ENCODE peak calls at places on chromosomes 4 and X, in four cellular contexts. One of them, this sample, is unnamed. For H3K4me1, the result is how much of the 10 kb centered on the place peaks cover.

GRCh38 chrX:11786862-11787261 is 28.8 kb downstream of the MSL3 start:
- DNase-seq in lower lobe of right lung: no peak
- DNase-seq in IMR-90: peak
- DNase-seq in spleen: no peak
- DNase-seq in this sample: no peak

GRCh38 chr4:183289688-183290087 is 30.4 kb downstream of the CLDN22 start:
- DNase-seq in IMR-90: no peak
- DNase-seq in lower lobe of right lung: no peak
- DNase-seq in spleen: no peak
- DNase-seq in this sample: no peak

GRCh38 chrX:107227780-107228485 is 21.5 kb downstream of the DNAAF6 start:
- DNase-seq in IMR-90: no peak
- DNase-seq in spleen: no peak
- DNase-seq in lower lobe of right lung: no peak
- DNase-seq in this sample: no peak

GRCh38 chr4:17597517-17597916 is 16.9 kb upstream of the MED28 start:
- DNase-seq in IMR-90: peak
- DNase-seq in spleen: no peak
- DNase-seq in lower lobe of right lung: no peak
- DNase-seq in this sample: no peak

GRCh38 chr4:62288803-62289541 is 1088.8 kb downstream of the ADGRL3 start:
- DNase-seq in IMR-90: no peak
- DNase-seq in lower lobe of right lung: no peak
- DNase-seq in spleen: no peak
- DNase-seq in this sample: no peak

GRCh38 chr4:26087108-26087507 is 173.1 kb downstream of the SMIM20 start:
- DNase-seq in IMR-90: peak
- DNase-seq in lower lobe of right lung: no peak
- DNase-seq in spleen: no peak
- DNase-seq in this sample: no peak

GRCh38 chrX:13386636-13387035 is 66.8 kb upstream of the ATXN3L start:
- DNase-seq in lower lobe of right lung: no peak
- DNase-seq in spleen: no peak
- DNase-seq in IMR-90: no peak
- DNase-seq in this sample: no peak

GRCh38 chrX:119655125-119655524 is 37.8 kb downstream of the SEPTIN6 start:
- DNase-seq in IMR-90: peak
- DNase-seq in spleen: no peak
- DNase-seq in lower lobe of right lung: no peak
- DNase-seq in this sample: no peak

GRCh38 chrX:131762802-131763234 is 218.9 kb downstream of the OR13H1 start:
- DNase-seq in lower lobe of right lung: no peak
- DNase-seq in spleen: no peak
- DNase-seq in IMR-90: peak
- DNase-seq in this sample: no peak

GRCh38 chrX:134749651-134750450 is 91.6 kb upstream of the PLAC1 start:
- DNase-seq in spleen: no peak
- DNase-seq in lower lobe of right lung: no peak
- DNase-seq in IMR-90: no peak
- DNase-seq in this sample: no peak

GRCh38 chr4:1081689-1082040 is 31.7 kb downstream of the RNF212 start:
- DNase-seq in spleen: no peak
- DNase-seq in lower lobe of right lung: no peak
- DNase-seq in IMR-90: peak
- DNase-seq in this sample: no peak

GRCh38 chr4:146401274-146401673 is 120.5 kb downstream of the SLC10A7 start:
- DNase-seq in spleen: no peak
- DNase-seq in IMR-90: no peak
- DNase-seq in lower lobe of right lung: no peak
- DNase-seq in this sample: no peak

GRCh38 chr4:136524039-136524438 is 1008.3 kb downstream of the PCDH18 start:
- DNase-seq in lower lobe of right lung: no peak
- DNase-seq in spleen: no peak
- DNase-seq in IMR-90: no peak
- DNase-seq in this sample: no peak

GRCh38 chr4:159026329-159026728 is 76.5 kb upstream of the RAPGEF2 start:
- DNase-seq in lower lobe of right lung: no peak
- DNase-seq in IMR-90: no peak
- DNase-seq in spleen: no peak
- DNase-seq in this sample: no peak

GRCh38 chr4:52670739-52671138 is 11.6 kb upstream of the USP46 start:
- DNase-seq in spleen: no peak
- DNase-seq in IMR-90: no peak
- DNase-seq in lower lobe of right lung: no peak
- DNase-seq in this sample: no peak

GRCh38 chr4:186723207-186724047 is at the start of gene FAT1:
- DNase-seq in IMR-90: peak
- DNase-seq in spleen: no peak
- DNase-seq in lower lobe of right lung: peak
- DNase-seq in this sample: peak

GRCh38 chr4:6668391-6668790 is 25.3 kb upstream of the S100P start:
- DNase-seq in spleen: peak
- DNase-seq in lower lobe of right lung: no peak
- DNase-seq in IMR-90: peak
- DNase-seq in this sample: no peak

GRCh38 chrX:44828008-44828605 is 15.7 kb upstream of the DUSP21 start:
- DNase-seq in IMR-90: peak
- DNase-seq in lower lobe of right lung: no peak
- DNase-seq in spleen: no peak
- DNase-seq in this sample: no peak

GRCh38 chrX:96140796-96141195 is 543.8 kb upstream of the DIAPH2 start:
- DNase-seq in IMR-90: no peak
- DNase-seq in lower lobe of right lung: no peak
- DNase-seq in spleen: no peak
- DNase-seq in this sample: no peak

GRCh38 chr4:149638073-149638472 is 177.6 kb downstream of the IQCM start:
- DNase-seq in lower lobe of right lung: no peak
- DNase-seq in spleen: no peak
- DNase-seq in IMR-90: peak
- DNase-seq in this sample: no peak

GRCh38 chrX:103685396-103685795 is 1.1 kb downstream of the MORF4L2 start:
- DNase-seq in spleen: no peak
- DNase-seq in lower lobe of right lung: no peak
- DNase-seq in IMR-90: no peak
- DNase-seq in this sample: no peak

GRCh38 chr4:155509619-155510018 is 132.9 kb upstream of the MAP9 start:
- DNase-seq in spleen: no peak
- DNase-seq in IMR-90: peak
- DNase-seq in lower lobe of right lung: no peak
- DNase-seq in this sample: no peak

GRCh38 chr4:14180983-14181601 is 553.6 kb upstream of the BOD1L1 start:
- DNase-seq in IMR-90: peak
- DNase-seq in lower lobe of right lung: no peak
- DNase-seq in spleen: no peak
- DNase-seq in this sample: no peak

GRCh38 chr4:37441231-37442061 is 196.9 kb downstream of the NWD2 start:
- DNase-seq in lower lobe of right lung: no peak
- DNase-seq in IMR-90: no peak
- DNase-seq in spleen: no peak
- DNase-seq in this sample: no peak

GRCh38 chr4:105060628-105061027 is 86.0 kb upstream of the TET2 start:
- DNase-seq in IMR-90: peak
- DNase-seq in lower lobe of right lung: no peak
- DNase-seq in spleen: no peak
- DNase-seq in this sample: no peak

GRCh38 chrX:13569479-13570244 is at the start of gene EGFL6:
- DNase-seq in lower lobe of right lung: no peak
- DNase-seq in IMR-90: no peak
- DNase-seq in spleen: peak
- DNase-seq in this sample: peak

GRCh38 chr4:1577818-1578217 is 106.3 kb downstream of the FAM53A start:
- DNase-seq in lower lobe of right lung: peak
- DNase-seq in IMR-90: no peak
- DNase-seq in spleen: peak
- DNase-seq in this sample: peak

GRCh38 chr4:86961605-86962295 is 26.9 kb downstream of the AFF1 start:
- DNase-seq in spleen: no peak
- DNase-seq in IMR-90: peak
- DNase-seq in lower lobe of right lung: no peak
- DNase-seq in this sample: no peak

GRCh38 chr4:107666134-107666533 is 53.9 kb downstream of the PAPSS1 start:
- DNase-seq in lower lobe of right lung: no peak
- DNase-seq in IMR-90: peak
- DNase-seq in spleen: no peak
- DNase-seq in this sample: no peak

GRCh38 chr4:124939908-124940307 is 227.4 kb upstream of the ANKRD50 start:
- DNase-seq in spleen: no peak
- DNase-seq in IMR-90: no peak
- DNase-seq in lower lobe of right lung: no peak
- DNase-seq in this sample: no peak

GRCh38 chr4:111952708-111953107 is 192.5 kb upstream of the FAM241A start:
- DNase-seq in IMR-90: no peak
- DNase-seq in spleen: no peak
- DNase-seq in lower lobe of right lung: no peak
- DNase-seq in this sample: no peak

GRCh38 chrX:112609631-112610030 is 70.1 kb downstream of the LHFPL1 start:
- DNase-seq in spleen: no peak
- DNase-seq in IMR-90: no peak
- DNase-seq in lower lobe of right lung: no peak
- DNase-seq in this sample: no peak

GRCh38 chr4:61149278-61149677 is 50.8 kb upstream of the ADGRL3 start:
- DNase-seq in spleen: no peak
- DNase-seq in lower lobe of right lung: no peak
- DNase-seq in IMR-90: peak
- DNase-seq in this sample: no peak

GRCh38 chrX:14529288-14529989 is at the start of gene GLRA2:
- DNase-seq in IMR-90: peak
- DNase-seq in lower lobe of right lung: no peak
- DNase-seq in spleen: no peak
- DNase-seq in this sample: no peak

GRCh38 chrX:41066391-41066790 is 18.9 kb upstream of the USP9X start:
- DNase-seq in lower lobe of right lung: no peak
- DNase-seq in spleen: no peak
- DNase-seq in IMR-90: no peak
- DNase-seq in this sample: no peak

GRCh38 chr4:156764145-156764544 is 207.5 kb downstream of the PDGFC start:
- DNase-seq in IMR-90: no peak
- DNase-seq in spleen: no peak
- DNase-seq in lower lobe of right lung: no peak
- DNase-seq in this sample: no peak

GRCh38 chr4:1371151-1371830 is 24.3 kb downstream of the UVSSA start:
- DNase-seq in lower lobe of right lung: peak
- DNase-seq in spleen: no peak
- DNase-seq in IMR-90: no peak
- DNase-seq in this sample: peak

GRCh38 chr4:108053281-108053701 is 63.6 kb downstream of the HADH start:
- DNase-seq in IMR-90: no peak
- DNase-seq in lower lobe of right lung: no peak
- DNase-seq in spleen: no peak
- DNase-seq in this sample: no peak

DNA sequence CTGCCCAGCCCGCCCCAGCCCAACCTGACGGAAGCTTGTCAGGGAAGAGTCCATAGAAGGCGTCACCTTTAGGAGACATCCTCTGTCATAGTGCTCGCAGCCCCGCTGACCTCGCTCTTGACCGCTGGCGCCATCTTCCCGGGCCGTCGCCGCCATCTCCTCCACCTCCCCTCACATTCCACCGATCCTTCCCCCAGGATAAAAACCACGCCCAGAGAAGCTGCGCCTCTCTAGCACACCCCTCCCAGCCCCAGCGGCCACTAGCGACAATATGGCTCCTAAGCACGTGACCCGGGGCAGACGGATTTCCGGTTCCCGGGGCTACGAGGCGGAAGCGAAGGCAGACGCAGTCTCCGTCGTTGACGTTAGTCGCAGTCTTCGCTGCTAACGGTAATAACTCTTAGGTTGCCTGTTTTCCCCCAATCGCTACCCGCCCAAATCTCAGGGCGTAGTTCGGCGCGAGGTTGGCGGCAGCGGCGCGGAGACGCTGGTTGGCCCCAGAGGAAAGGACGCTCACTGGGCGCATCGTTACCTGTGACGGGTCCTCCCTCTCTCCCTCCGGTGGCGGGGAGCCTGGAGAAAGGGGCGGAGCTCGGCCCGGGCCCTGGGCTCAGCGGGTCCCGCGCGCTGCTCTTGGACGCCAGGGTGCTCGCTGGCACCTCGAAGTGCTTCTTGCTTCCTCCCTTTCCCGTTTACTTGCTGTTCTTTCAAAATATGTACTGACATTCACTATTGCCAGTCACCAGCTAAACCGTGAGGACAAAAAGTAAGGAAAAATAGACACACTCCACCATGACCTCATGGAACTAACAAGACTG is at the start of the genes RCHY1 and THAP6:
- DNase-seq in spleen: peak
- DNase-seq in IMR-90: peak
- DNase-seq in lower lobe of right lung: peak
- DNase-seq in this sample: peak
- TF ChIP-seq CTCF in spleen: no peak
- TF ChIP-seq CTCF in IMR-90: no peak
- TF ChIP-seq CTCF in lower lobe of right lung: no peak
- TF ChIP-seq CTCF in this sample: no peak

DNA sequence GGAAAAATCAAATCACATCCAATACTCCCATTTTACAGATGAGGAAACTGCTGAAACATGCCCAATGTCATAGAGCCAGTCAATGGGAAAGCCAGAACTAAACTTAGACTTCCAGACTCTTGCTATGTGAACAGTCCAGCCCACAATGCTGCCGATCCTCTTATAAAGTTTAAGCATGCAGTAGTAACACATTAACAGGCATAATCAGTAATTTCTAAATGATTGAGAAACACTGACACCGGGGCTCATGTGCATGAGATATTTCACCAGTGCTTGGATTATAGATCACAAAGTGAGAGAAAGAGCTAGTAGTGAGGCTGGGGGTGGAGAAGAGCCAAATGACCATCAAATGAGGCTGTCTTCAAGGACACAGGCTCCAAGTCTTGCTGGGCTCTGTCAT is 2.5 kb downstream of the BDH2 start:
- DNase-seq in lower lobe of right lung: no peak
- DNase-seq in spleen: no peak
- DNase-seq in IMR-90: no peak
- DNase-seq in this sample: no peak
- H3K4me3 ChIP-seq in lower lobe of right lung: no peak
- H3K4me3 ChIP-seq in spleen: no peak
- H3K4me3 ChIP-seq in IMR-90: no peak
- H3K4me3 ChIP-seq in this sample: peak

GRCh38 chr4:15655223-15656037 is at the start of gene FBXL5:
- DNase-seq in spleen: peak
- DNase-seq in lower lobe of right lung: peak
- DNase-seq in IMR-90: peak
- DNase-seq in this sample: peak

GRCh38 chr4:15653430-15653829 is 1.7 kb downstream of the FBXL5 start:
- DNase-seq in lower lobe of right lung: no peak
- DNase-seq in spleen: no peak
- DNase-seq in IMR-90: no peak
- DNase-seq in this sample: no peak

GRCh38 chr4:15653864-15654391 is 1.2 kb downstream of the FBXL5 start:
- DNase-seq in spleen: no peak
- DNase-seq in lower lobe of right lung: no peak
- DNase-seq in IMR-90: peak
- DNase-seq in this sample: peak

GRCh38 chr4:15656038-15656470 is 897 bp upstream of the FBXL5 start:
- DNase-seq in spleen: no peak
- DNase-seq in lower lobe of right lung: no peak
- DNase-seq in IMR-90: no peak
- DNase-seq in this sample: no peak

GRCh38 chr4:15654556-15655222 is 468 bp downstream of the FBXL5 start:
- DNase-seq in IMR-90: peak
- DNase-seq in spleen: peak
- DNase-seq in lower lobe of right lung: peak
- DNase-seq in this sample: peak
- H3K4me1 ChIP-seq in IMR-90: under half
- H3K4me1 ChIP-seq in spleen: half or more
- H3K4me1 ChIP-seq in lower lobe of right lung: under half
- H3K4me1 ChIP-seq in this sample: under half

GRCh38 chr4:2755821-2756690 is at the start of gene TNIP2:
- DNase-seq in spleen: peak
- DNase-seq in lower lobe of right lung: peak
- DNase-seq in IMR-90: peak
- DNase-seq in this sample: peak
- TF ChIP-seq CTCF in spleen: no peak
- TF ChIP-seq CTCF in lower lobe of right lung: peak
- TF ChIP-seq CTCF in IMR-90: peak
- TF ChIP-seq CTCF in this sample: peak